ENCODE peak calls at places on chromosomes 4 and X, in ten cellular contexts. B is HEK293T; D is nucleus accumbens; U is stimulated activated effector memory CD8-positive, alpha-beta T cell treated with anti-CD3 and anti-CD28 coated beads, Interleukin-12 subunit alpha, Interleukin-12 subunit beta, amount 100 ng/mL, for 72 hours; K is DMS 273 treated with DMSO at 0.1 percent for 48 hours; T is left cardiac atrium; L is stimulated activated CD8-positive, alpha-beta memory T cell treated with anti-CD3 and anti-CD28 coated beads, Interleukin-15, amount 100 ng/mL, for 24 hours; R is caudate nucleus; X is HS-5; W is IMR-90. V is an unnamed sample.

GRCh38 chrX:39377773-39378172 is 576.5 kb downstream of the MID1IP1 start:
- DNase-seq in U (no peak), L (no peak), B (no peak), K (no peak), X (no peak), D (no peak), R (no peak), W (no peak), T (no peak), V (no peak)

GRCh38 chr4:24644983-24645764 is 60.8 kb upstream of the DHX15 start:
- DNase-seq in W (peak; percentile 45), B (no peak), K (no peak), L (no peak), X (no peak), U (no peak), D (no peak), T (no peak), R (no peak), V (peak; percentile 17)

GRCh38 chr4:126915999-126916625 is 716.6 kb upstream of the INTU start:
- DNase-seq in K (no peak), X (no peak), U (no peak), B (no peak), W (no peak), R (no peak), T (no peak), D (no peak), L (no peak), V (no peak)

GRCh38 chr4:14079601-14080000 is 452.1 kb upstream of the BOD1L1 start:
- DNase-seq in W (no peak), X (no peak), K (no peak), B (no peak), L (no peak), R (no peak), U (no peak), D (no peak), T (no peak), V (no peak)

GRCh38 chr4:158018831-158019230 is 154.0 kb downstream of the GASK1B start:
- DNase-seq in L (no peak), U (no peak), D (no peak), K (no peak), R (no peak), T (no peak), W (no peak), B (no peak), X (no peak), V (no peak)

GRCh38 chrX:129665916-129666644 is 11.3 kb upstream of the APLN start:
- DNase-seq in R (no peak), X (peak; percentile 82), U (no peak), W (peak; percentile 75), B (no peak), K (no peak), T (no peak), L (no peak), D (no peak), V (no peak)

GRCh38 chrX:24221872-24222271 is 72.3 kb downstream of the ZFX start:
- DNase-seq in W (no peak), K (no peak), T (no peak), X (no peak), U (no peak), L (no peak), B (no peak), D (no peak), R (no peak), V (no peak)

GRCh38 chrX:133005038-133005437 is 46.6 kb upstream of the HS6ST2 start:
- DNase-seq in W (peak; percentile 1), U (no peak), X (no peak), R (no peak), K (no peak), T (no peak), B (peak; percentile 52), L (no peak), D (no peak), V (peak; percentile 2)

GRCh38 chrX:10507181-10507580 is 113.2 kb downstream of the MID1 start:
- DNase-seq in T (no peak), B (no peak), R (no peak), D (no peak), W (peak; percentile 16), K (no peak), U (no peak), X (no peak), L (no peak), V (no peak)

GRCh38 chrX:2767631-2768455 is 16.0 kb downstream of the XG start:
- DNase-seq in T (peak; percentile 34), U (no peak), D (no peak), B (no peak), K (no peak), X (no peak), W (peak; percentile 21), R (no peak), L (no peak), V (no peak)

GRCh38 chr4:79042079-79042674 is 102.9 kb upstream of the PAQR3 start:
- DNase-seq in T (no peak), B (peak; percentile 24), U (no peak), K (peak; percentile 35), R (no peak), L (no peak), W (peak; percentile 22), X (peak; percentile 3), D (no peak), V (peak; percentile 74)

GRCh38 chrX:3066555-3066954 is 25.3 kb downstream of the ARSF start:
- DNase-seq in D (no peak), W (peak; percentile 3), T (no peak), K (peak; percentile 35), U (no peak), R (no peak), X (no peak), L (no peak), B (no peak), V (peak; percentile 16)